ENCODE peak calls at places on chromosomes 4 and X, in six cellular contexts. H is ecto neural progenitor cell; P is astrocyte of the spinal cord; C is ELF-1; K is stimulated activated CD8-positive, alpha-beta memory T cell treated with anti-CD3 and anti-CD28 coated beads, Interleukin-15, amount 100 ng/mL, for 48 hours; J is fibroblast of the aortic adventitia. G is an unnamed sample.

GRCh38 chrX:72479324-72480274 is 93.0 kb downstream of the HDAC8 start:
- DNase-seq in C (peak; percentile 30), K (no peak), P (no peak), J (no peak), H (no peak), G (no peak)

GRCh38 chr4:73698217-73698616 is 42.2 kb upstream of the CXCL8 start:
- DNase-seq in C (no peak), P (peak; percentile 83), H (no peak), J (peak; percentile 71), K (no peak), G (peak; percentile 70)

GRCh38 chr4:112847045-112847444 is 202.4 kb upstream of the ANK2 start:
- DNase-seq in K (no peak), H (no peak), J (no peak), C (no peak), P (no peak), G (no peak)

GRCh38 chr4:3324093-3324815 is 31.4 kb downstream of the RGS12 start:
- DNase-seq in C (peak; percentile 58), K (no peak), P (no peak), H (peak; percentile 59), J (no peak), G (no peak)

GRCh38 chr4:4225915-4226605 is 669 bp downstream of the OTOP1 start:
- DNase-seq in K (no peak), C (peak; percentile 31), J (no peak), P (no peak), H (peak; percentile 50), G (peak; percentile 28)

GRCh38 chr4:185204238-185204910 is 574 bp upstream of the CFAP97 start:
- DNase-seq in J (peak; percentile 25), K (no peak), P (no peak), H (no peak), C (no peak), G (peak; percentile 33)

GRCh38 chrX:136207546-136207945 is 43.7 kb downstream of the MAP7D3 start:
- DNase-seq in J (no peak), C (no peak), K (no peak), H (no peak), P (no peak), G (no peak)

GRCh38 chr4:3686746-3687145 is 79.4 kb upstream of the ADRA2C start:
- DNase-seq in P (no peak), J (no peak), H (no peak), C (no peak), K (no peak), G (no peak)

GRCh38 chr4:105113800-105114199 is 32.9 kb upstream of the TET2 start:
- DNase-seq in K (no peak), J (no peak), H (no peak), C (no peak), P (peak; percentile 25), G (no peak)

GRCh38 chr4:152605641-152606304 is 69.9 kb upstream of the FBXW7 start:
- DNase-seq in P (peak; percentile 71), J (peak; percentile 37), K (no peak), H (no peak), C (peak; percentile 23), G (peak; percentile 74)

GRCh38 chr4:3413217-3413671 is 28.5 kb upstream of the HGFAC start:
- DNase-seq in H (no peak), K (no peak), J (no peak), P (no peak), C (no peak), G (no peak)

GRCh38 chr4:162323919-162324318 is 160.1 kb upstream of the FSTL5 start:
- DNase-seq in K (no peak), J (no peak), C (no peak), H (no peak), P (peak; percentile 2), G (peak; percentile 18)

GRCh38 chr4:11720292-11720691 is 291.6 kb upstream of the HS3ST1 start:
- DNase-seq in K (no peak), P (peak; percentile 60), H (no peak), C (peak; percentile 3), J (peak; percentile 81), G (peak; percentile 58)

GRCh38 chrX:74291964-74292891 is 11.8 kb upstream of the ZCCHC13 start:
- DNase-seq in C (peak; percentile 96), K (peak; percentile 69), H (peak; percentile 87), J (peak; percentile 89), P (peak; percentile 94), G (peak; percentile 93)

GRCh38 chr4:15891312-15891711 is 47.2 kb downstream of the FGFBP1 start:
- DNase-seq in C (no peak), H (no peak), P (no peak), K (no peak), J (no peak), G (no peak)

GRCh38 chr4:139666735-139667266 is 1.2 kb downstream of the MGST2 start:
- DNase-seq in J (peak; percentile 52), C (peak; percentile 44), K (no peak), H (no peak), P (peak; percentile 71), G (peak; percentile 62)

GRCh38 chr4:1777822-1778641 is 15.1 kb upstream of the FGFR3 start:
- DNase-seq in P (peak; percentile 5), K (no peak), C (peak; percentile 100), H (peak; percentile 97), J (peak; percentile 21), G (peak; percentile 90)

GRCh38 chr4:7788687-7789425 is 150.8 kb downstream of the AFAP1 start:
- DNase-seq in H (no peak), P (no peak), K (no peak), J (peak; percentile 50), C (no peak), G (no peak)

GRCh38 chr4:1459081-1459480 is 52.8 kb upstream of the NKX1-1 start:
- DNase-seq in K (no peak), C (no peak), P (no peak), J (no peak), H (no peak), G (no peak)

GRCh38 chr4:146661368-146661767 is 22.7 kb downstream of the POU4F2 start:
- DNase-seq in C (no peak), K (no peak), P (no peak), J (no peak), H (no peak), G (no peak)

GRCh38 chrX:10111364-10112148 is 45.2 kb upstream of the CLCN4 start:
- DNase-seq in H (no peak), J (no peak), K (peak; percentile 32), C (no peak), P (no peak), G (no peak)

GRCh38 chr4:156347412-156348075 is 393.9 kb upstream of the CTSO start:
- DNase-seq in P (peak; percentile 71), J (no peak), C (peak; percentile 65), H (no peak), K (no peak), G (peak; percentile 49)

GRCh38 chrX:48753708-48754107 is 7.8 kb upstream of the GLOD5 start:
- DNase-seq in H (no peak), C (peak; percentile 38), K (no peak), P (no peak), J (no peak), G (no peak)

GRCh38 chr4:74181225-74181624 is 23.3 kb downstream of the MTHFD2L start:
- DNase-seq in P (peak; percentile 38), C (no peak), K (no peak), J (no peak), H (no peak), G (peak; percentile 11)

GRCh38 chr4:59838236-59838635 is 1361.9 kb upstream of the ADGRL3 start:
- DNase-seq in P (no peak), K (no peak), C (no peak), J (no peak), H (no peak), G (no peak)

GRCh38 chrX:150363561-150364346 is 637 bp downstream of the MAMLD1 start:
- DNase-seq in H (peak; percentile 60), J (peak; percentile 30), P (peak; percentile 32), K (no peak), C (peak; percentile 52), G (peak; percentile 66)

GRCh38 chrX:12958059-12958458 is 16.9 kb upstream of the TMSB4X start:
- DNase-seq in C (no peak), H (no peak), J (no peak), K (no peak), P (no peak), G (no peak)

GRCh38 chr4:182575225-182575624 is 332.0 kb downstream of the TENM3 start:
- DNase-seq in C (no peak), H (no peak), K (no peak), J (no peak), P (no peak), G (no peak)

GRCh38 chr4:76896731-76897521 is 1.0 kb downstream of the SOWAHB start:
- DNase-seq in C (peak; percentile 76), H (peak; percentile 75), K (no peak), P (peak; percentile 22), J (no peak), G (peak; percentile 63)

GRCh38 chr4:8442596-8443358 is 2.2 kb downstream of the TRMT44 start:
- DNase-seq in J (no peak), P (no peak), H (no peak), C (peak; percentile 60), K (no peak), G (no peak)

GRCh38 chrX:24099394-24099793 is 44.6 kb downstream of the EIF2S3 start:
- DNase-seq in P (no peak), K (no peak), J (no peak), H (no peak), C (no peak), G (no peak)

GRCh38 chr4:162985131-162985530 is 181.6 kb downstream of the NAF1 start:
- DNase-seq in C (no peak), K (no peak), P (no peak), J (no peak), H (no peak), G (no peak)

GRCh38 chrX:101303790-101304189 is 12.7 kb upstream of the TAF7L start:
- DNase-seq in P (no peak), J (no peak), H (no peak), C (no peak), K (no peak), G (no peak)

GRCh38 chrX:110384490-110384889 is 25.8 kb downstream of the RTL9 start:
- DNase-seq in K (no peak), H (no peak), P (peak; percentile 42), C (no peak), J (no peak), G (peak; percentile 28)